ENCODE peak calls at places on chromosome 7, in nine cellular contexts. X is HCT116; T is stromal cell of bone marrow; P is H54; M is neural crest cell; A is NCI-H345; K is hepatic stellate cell; V is HEK293T; C is naive thymus-derived CD8-positive, alpha-beta T cell. L is an unnamed sample.

GRCh38 chr7:5424689-5425506 is 1.3 kb upstream of the TNRC18 start:
- DNase-seq in K (peak; percentile 44), T (no peak), X (no peak), C (peak; percentile 16), M (peak; percentile 30), A (peak; percentile 51), P (no peak), V (no peak), L (no peak)

GRCh38 chr7:54546081-54546985 is 4.2 kb downstream of the VSTM2A start:
- DNase-seq in P (no peak), K (no peak), M (peak; percentile 54), C (no peak), X (no peak), A (peak; percentile 58), T (no peak), V (peak; percentile 70), L (peak; percentile 69)

GRCh38 chr7:4788627-4789189 is 13.3 kb downstream of the AP5Z1 start:
- DNase-seq in K (no peak), T (no peak), C (no peak), V (no peak), A (no peak), X (no peak), M (no peak), P (no peak), L (no peak)

GRCh38 chr7:140866926-140867325 is 57.8 kb downstream of the BRAF start:
- DNase-seq in C (no peak), A (no peak), T (no peak), M (no peak), X (no peak), K (no peak), P (no peak), V (no peak), L (no peak)

GRCh38 chr7:42940985-42941847 is 9.0 kb downstream of the MRPL32 start:
- DNase-seq in M (peak; percentile 86), C (peak; percentile 56), T (no peak), P (peak; percentile 71), K (peak; percentile 48), V (peak; percentile 68), X (peak; percentile 51), A (peak; percentile 84), L (peak; percentile 44)

GRCh38 chr7:1667566-1668485 is 2.3 kb upstream of the ELFN1 start:
- DNase-seq in A (no peak), C (no peak), V (no peak), K (no peak), T (no peak), P (no peak), X (no peak), M (no peak), L (no peak)

GRCh38 chr7:98329974-98330373 is 48.5 kb downstream of the BRI3 start:
- DNase-seq in A (no peak), V (no peak), K (peak; percentile 73), P (no peak), T (no peak), C (no peak), X (no peak), M (no peak), L (no peak)

GRCh38 chr7:33807779-33808482 is 97.4 kb upstream of the BMPER start:
- DNase-seq in K (peak; percentile 42), P (peak; percentile 50), X (peak; percentile 10), C (no peak), V (peak; percentile 67), T (peak; percentile 86), A (no peak), M (no peak), L (no peak)

GRCh38 chr7:45084901-45085618 is 3.7 kb downstream of the NACAD start:
- DNase-seq in V (no peak), P (no peak), C (no peak), M (no peak), A (no peak), X (no peak), T (no peak), K (no peak), L (no peak)

GRCh38 chr7:112986256-112987031 is 100.2 kb downstream of the GPR85 start:
- DNase-seq in V (no peak), P (no peak), X (no peak), K (peak; percentile 5), A (no peak), M (no peak), T (peak; percentile 49), C (no peak), L (no peak)

GRCh38 chr7:127816354-127817190 is 164.6 kb downstream of the SND1 start:
- DNase-seq in C (no peak), P (no peak), V (no peak), M (no peak), T (no peak), K (no peak), X (no peak), A (no peak), L (no peak)

GRCh38 chr7:157751351-157751750 is 414.5 kb downstream of the DNAJB6 start:
- DNase-seq in A (no peak), V (no peak), C (no peak), M (no peak), P (no peak), T (no peak), X (no peak), K (no peak), L (no peak)

GRCh38 chr7:128307066-128307465 is 36.6 kb downstream of the RBM28 start:
- DNase-seq in C (no peak), X (no peak), T (no peak), P (no peak), M (no peak), K (no peak), A (no peak), V (no peak), L (no peak)